ENCODE peak calls at places on chromosomes 16 and 17, in seven cellular contexts. V is GM12891, I is heart left ventricle, O is stomach, F is endothelial cell of umbilical vein, C is uterus, Y is body of pancreas. A is an unnamed sample.

GRCh38 chr17:30239089-30239462 is 3.6 kb upstream of the SLC6A4 start:
- DNase-seq in V (no peak), I (no peak), O (no peak), F (no peak), C (no peak), Y (no peak), A (no peak)

GRCh38 chr17:47733047-47733413 is at the start of gene TBX21:
- DNase-seq in V (peak), I (peak), O (peak), F (peak), C (peak), Y (peak), A (no peak)

GRCh38 chr17:8608001-8608400 is 22.5 kb downstream of the MYH10 start:
- DNase-seq in V (no peak), I (no peak), O (no peak), F (peak), C (no peak), Y (no peak), A (no peak)

GRCh38 chr16:9797306-9797705 is 384.9 kb downstream of the GRIN2A start:
- DNase-seq in V (no peak), I (peak), O (no peak), F (peak), C (no peak), Y (no peak), A (peak)

GRCh38 chr17:83202002-83203000 is 122.9 kb downstream of the METRNL start:
- DNase-seq in V (no peak), I (peak), O (peak), F (no peak), C (no peak), Y (peak), A (no peak)

GRCh38 chr16:56936491-56936890 is 4.5 kb downstream of the HERPUD1 start:
- DNase-seq in V (no peak), I (no peak), O (no peak), F (no peak), C (no peak), Y (no peak), A (no peak)

GRCh38 chr16:11949527-11949926 is 7.7 kb upstream of the NPIPB2 start:
- DNase-seq in V (peak), I (no peak), O (no peak), F (peak), C (no peak), Y (peak), A (peak)

GRCh38 chr17:49992191-49992932 is 2.7 kb downstream of the DLX3 start:
- DNase-seq in V (no peak), I (no peak), O (no peak), F (no peak), C (no peak), Y (no peak), A (no peak)

GRCh38 chr17:48915459-48916282 is 7.5 kb downstream of the UBE2Z start:
- DNase-seq in V (peak), I (no peak), O (peak), F (peak), C (no peak), Y (peak), A (peak)

GRCh38 chr17:72123964-72124791 is 3.4 kb downstream of the SOX9 start:
- DNase-seq in V (no peak), I (peak), O (no peak), F (no peak), C (no peak), Y (peak), A (peak)

GRCh38 chr17:72123496-72123963 is 2.7 kb downstream of the SOX9 start:
- DNase-seq in V (no peak), I (no peak), O (peak), F (no peak), C (no peak), Y (no peak), A (no peak)

GRCh38 chr17:72125226-72125651 is 4.4 kb downstream of the SOX9 start:
- DNase-seq in V (no peak), I (no peak), O (no peak), F (no peak), C (no peak), Y (no peak), A (peak)

GRCh38 chr17:72126575-72127486 is 6.0 kb downstream of the SOX9 start:
- DNase-seq in V (no peak), I (no peak), O (peak), F (no peak), C (no peak), Y (peak), A (peak)

GRCh38 chr17:72125742-72126141 is 4.9 kb downstream of the SOX9 start:
- DNase-seq in V (no peak), I (no peak), O (no peak), F (no peak), C (no peak), Y (no peak), A (peak)
- TF ChIP-seq POLR2A in V (no peak), I (no peak), O (no peak), F (no peak), C (no peak), Y (no peak), A (no peak)

DNA sequence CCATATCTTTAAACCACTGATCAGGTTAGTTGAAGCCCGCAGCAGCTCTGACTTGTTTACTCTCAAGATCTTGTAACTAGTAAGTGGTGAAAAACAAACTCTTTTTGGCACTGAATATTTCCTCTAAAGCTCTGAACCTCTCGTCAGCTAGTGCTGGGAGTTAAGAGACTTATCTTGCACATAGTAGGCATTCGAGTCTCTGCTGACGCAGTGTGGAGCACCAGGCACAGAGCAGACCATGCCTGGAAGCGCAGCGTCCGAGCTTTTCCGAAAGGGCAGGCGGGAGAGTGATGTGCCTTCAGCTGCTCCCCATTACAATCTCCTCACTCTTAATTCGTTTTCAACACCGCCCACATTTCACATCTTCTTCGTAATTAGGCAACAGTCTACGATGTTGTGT is 63.0 kb downstream of the SMG6 start:
- DNase-seq in V (no peak), I (peak), O (no peak), F (no peak), C (peak), Y (no peak), A (no peak)
- TF ChIP-seq POLR2A in V (peak), I (no peak), O (no peak), F (no peak), C (no peak), Y (no peak), A (no peak)

GRCh38 chr16:67431077-67431804 is at the start of gene HSD11B2:
- DNase-seq in V (peak), I (no peak), O (peak), F (peak), C (peak), Y (peak), A (peak)
- TF ChIP-seq POLR2A in V (no peak), I (no peak), O (no peak), F (no peak), C (peak), Y (peak), A (no peak)

GRCh38 chr17:57984226-57984890 is 3.7 kb downstream of the VEZF1 start:
- DNase-seq in V (no peak), I (no peak), O (no peak), F (no peak), C (no peak), Y (no peak), A (no peak)

GRCh38 chr17:57987582-57988300 is at the start of gene VEZF1:
- DNase-seq in V (peak), I (peak), O (peak), F (peak), C (peak), Y (peak), A (peak)

GRCh38 chr17:57984936-57985674 is 2.9 kb downstream of the VEZF1 start:
- DNase-seq in V (no peak), I (no peak), O (no peak), F (no peak), C (no peak), Y (no peak), A (no peak)

GRCh38 chr17:57986841-57987581 is 1.0 kb downstream of the VEZF1 start:
- DNase-seq in V (no peak), I (peak), O (peak), F (peak), C (peak), Y (peak), A (no peak)

GRCh38 chr17:57985675-57985974 is 2.4 kb downstream of the VEZF1 start:
- DNase-seq in V (no peak), I (no peak), O (no peak), F (peak), C (no peak), Y (no peak), A (peak)
- TF ChIP-seq POLR2A in V (no peak), I (no peak), O (no peak), F (no peak), C (no peak), Y (no peak), A (no peak)

GRCh38 chr16:29644973-29645698 is 17.9 kb upstream of the SPN start:
- DNase-seq in V (no peak), I (no peak), O (no peak), F (no peak), C (no peak), Y (no peak), A (no peak)
- TF ChIP-seq POLR2A in V (no peak), I (no peak), O (no peak), F (no peak), C (no peak), Y (no peak), A (no peak)